ENCODE peak calls at places on chromosomes 7 and 10, in four cellular contexts. One of them, this sample, is unnamed.

GRCh38 chr7:2055956-2056355 is 176.8 kb downstream of the MAD1L1 start:
- DNase-seq in GM23248: no peak
- DNase-seq in PC-3: no peak
- DNase-seq in skeletal muscle cell: no peak
- DNase-seq in this sample: no peak

GRCh38 chr7:131105803-131106680 is 221.6 kb upstream of the MKLN1 start:
- DNase-seq in GM23248: peak; percentile 88
- DNase-seq in PC-3: peak; percentile 52
- DNase-seq in skeletal muscle cell: peak; percentile 47
- DNase-seq in this sample: peak; percentile 73

GRCh38 chr7:55526770-55527169 is 45.5 kb downstream of the VOPP1 start:
- DNase-seq in GM23248: no peak
- DNase-seq in PC-3: no peak
- DNase-seq in skeletal muscle cell: no peak
- DNase-seq in this sample: no peak

GRCh38 chr7:42319631-42320030 is 82.6 kb upstream of the GLI3 start:
- DNase-seq in GM23248: peak; percentile 12
- DNase-seq in PC-3: peak; percentile 57
- DNase-seq in skeletal muscle cell: no peak
- DNase-seq in this sample: peak; percentile 8

GRCh38 chr10:36450385-36450784 is 675.0 kb upstream of the ANKRD30A start:
- DNase-seq in GM23248: peak; percentile 75
- DNase-seq in PC-3: no peak
- DNase-seq in skeletal muscle cell: no peak
- DNase-seq in this sample: peak; percentile 90

GRCh38 chr10:43354325-43354635 is 17.2 kb upstream of the FXYD4 start:
- DNase-seq in GM23248: no peak
- DNase-seq in PC-3: peak; percentile 40
- DNase-seq in skeletal muscle cell: no peak
- DNase-seq in this sample: no peak

GRCh38 chr10:122999347-122999746 is 9.2 kb downstream of the IKZF5 start:
- DNase-seq in GM23248: no peak
- DNase-seq in PC-3: peak; percentile 5
- DNase-seq in skeletal muscle cell: no peak
- DNase-seq in this sample: no peak

GRCh38 chr7:16365177-16365576 is 56.2 kb downstream of the CRPPA start:
- DNase-seq in GM23248: no peak
- DNase-seq in PC-3: no peak
- DNase-seq in skeletal muscle cell: no peak
- DNase-seq in this sample: no peak

GRCh38 chr7:108348913-108349312 is 107.3 kb downstream of the NRCAM start:
- DNase-seq in GM23248: peak; percentile 83
- DNase-seq in PC-3: peak; percentile 79
- DNase-seq in skeletal muscle cell: peak; percentile 75
- DNase-seq in this sample: peak; percentile 48

GRCh38 chr7:24860611-24861010 is 103.3 kb upstream of the GSDME start:
- DNase-seq in GM23248: no peak
- DNase-seq in PC-3: no peak
- DNase-seq in skeletal muscle cell: no peak
- DNase-seq in this sample: no peak

GRCh38 chr10:95755511-95756004 is 405 bp upstream of the ENTPD1 start:
- DNase-seq in GM23248: no peak
- DNase-seq in PC-3: peak; percentile 16
- DNase-seq in skeletal muscle cell: no peak
- DNase-seq in this sample: no peak

GRCh38 chr7:92833024-92833765 is 3.2 kb downstream of the CDK6 start:
- DNase-seq in GM23248: peak; percentile 88
- DNase-seq in PC-3: peak; percentile 82
- DNase-seq in skeletal muscle cell: no peak
- DNase-seq in this sample: peak; percentile 76

GRCh38 chr7:4144801-4145470 is 537.2 kb upstream of the FOXK1 start:
- DNase-seq in GM23248: no peak
- DNase-seq in PC-3: no peak
- DNase-seq in skeletal muscle cell: no peak
- DNase-seq in this sample: no peak

GRCh38 chr7:155785536-155785935 is 26.7 kb downstream of the SHH start:
- DNase-seq in GM23248: no peak
- DNase-seq in PC-3: peak; percentile 36
- DNase-seq in skeletal muscle cell: no peak
- DNase-seq in this sample: no peak

GRCh38 chr10:25017247-25017590 is 807 bp downstream of the THNSL1 start:
- DNase-seq in GM23248: peak; percentile 40
- DNase-seq in PC-3: peak; percentile 5
- DNase-seq in skeletal muscle cell: no peak
- DNase-seq in this sample: no peak

GRCh38 chr7:82605247-82605864 is 161.8 kb upstream of the CACNA2D1 start:
- DNase-seq in GM23248: peak; percentile 66
- DNase-seq in PC-3: peak; percentile 59
- DNase-seq in skeletal muscle cell: no peak
- DNase-seq in this sample: peak; percentile 40

GRCh38 chr10:126433351-126433750 is 45.1 kb upstream of the ADAM12 start:
- DNase-seq in GM23248: no peak
- DNase-seq in PC-3: peak; percentile 86
- DNase-seq in skeletal muscle cell: no peak
- DNase-seq in this sample: no peak

GRCh38 chr10:34905200-34905927 is 90.3 kb upstream of the PARD3 start:
- DNase-seq in GM23248: no peak
- DNase-seq in PC-3: peak; percentile 68
- DNase-seq in skeletal muscle cell: no peak
- DNase-seq in this sample: no peak

GRCh38 chr10:129863231-129863663 is 100.8 kb downstream of the EBF3 start:
- DNase-seq in GM23248: no peak
- DNase-seq in PC-3: no peak
- DNase-seq in skeletal muscle cell: no peak
- DNase-seq in this sample: no peak

GRCh38 chr10:76553231-76553630 is 1084.4 kb downstream of the KCNMA1 start:
- DNase-seq in GM23248: no peak
- DNase-seq in PC-3: no peak
- DNase-seq in skeletal muscle cell: no peak
- DNase-seq in this sample: peak; percentile 48

GRCh38 chr7:30923774-30924413 is 12.2 kb downstream of the AQP1 start:
- DNase-seq in GM23248: no peak
- DNase-seq in PC-3: no peak
- DNase-seq in skeletal muscle cell: no peak
- DNase-seq in this sample: no peak

GRCh38 chr10:28130267-28130666 is 131.4 kb upstream of the ODAD2 start:
- DNase-seq in GM23248: peak; percentile 77
- DNase-seq in PC-3: peak; percentile 68
- DNase-seq in skeletal muscle cell: peak; percentile 13
- DNase-seq in this sample: peak; percentile 73

GRCh38 chr10:100817268-100817839 is 72.0 kb downstream of the PAX2 start:
- DNase-seq in GM23248: no peak
- DNase-seq in PC-3: no peak
- DNase-seq in skeletal muscle cell: no peak
- DNase-seq in this sample: no peak

GRCh38 chr7:136325578-136325977 is 348.4 kb upstream of the MTPN start:
- DNase-seq in GM23248: no peak
- DNase-seq in PC-3: no peak
- DNase-seq in skeletal muscle cell: no peak
- DNase-seq in this sample: no peak

GRCh38 chr7:93558705-93559614 is 15.6 kb downstream of the CALCR start:
- DNase-seq in GM23248: peak; percentile 7
- DNase-seq in PC-3: no peak
- DNase-seq in skeletal muscle cell: no peak
- DNase-seq in this sample: no peak

DNA sequence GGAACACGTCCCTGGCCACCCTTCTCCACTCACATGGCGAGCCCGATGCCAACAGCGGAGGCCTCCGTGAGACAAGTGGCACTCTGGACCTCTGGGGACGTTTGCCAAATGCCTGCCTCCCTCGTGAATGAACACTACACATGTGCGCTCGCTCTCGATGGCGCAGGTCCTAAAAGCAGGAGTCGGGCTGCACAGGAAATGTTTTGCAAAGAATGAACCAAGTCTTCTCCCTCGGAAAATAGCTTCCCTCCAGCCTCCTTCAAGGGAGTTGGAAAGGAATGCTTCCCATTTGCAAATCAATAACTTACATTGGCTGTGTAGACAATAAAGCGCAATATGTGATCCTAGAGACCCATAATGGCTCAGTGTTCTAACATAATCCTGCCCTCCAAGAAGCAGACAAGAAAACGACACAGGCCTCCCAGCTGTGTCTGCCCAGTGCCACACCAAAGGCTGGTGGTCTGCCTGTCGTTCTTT is 38.6 kb downstream of the ATXN7L1 start:
- DNase-seq in GM23248: no peak
- DNase-seq in PC-3: no peak
- DNase-seq in skeletal muscle cell: no peak
- DNase-seq in this sample: no peak
- H3K4me3 ChIP-seq in GM23248: no peak overlapping the region
- H3K4me3 ChIP-seq in PC-3: no peak overlapping the region
- H3K4me3 ChIP-seq in skeletal muscle cell: no peak overlapping the region
- H3K4me3 ChIP-seq in this sample: no peak overlapping the region

GRCh38 chr7:76267835-76268183 is 34.7 kb upstream of the HSPB1 start:
- DNase-seq in GM23248: no peak
- DNase-seq in PC-3: no peak
- DNase-seq in skeletal muscle cell: no peak
- DNase-seq in this sample: no peak
- H3K4me3 ChIP-seq in GM23248: no peak overlapping the region
- H3K4me3 ChIP-seq in PC-3: no peak overlapping the region
- H3K4me3 ChIP-seq in skeletal muscle cell: no peak overlapping the region
- H3K4me3 ChIP-seq in this sample: no peak overlapping the region

GRCh38 chr7:106094780-106095179 is 17.3 kb downstream of the SYPL1 start:
- DNase-seq in GM23248: no peak
- DNase-seq in PC-3: no peak
- DNase-seq in skeletal muscle cell: no peak
- DNase-seq in this sample: no peak
- H3K4me3 ChIP-seq in GM23248: no peak overlapping the region
- H3K4me3 ChIP-seq in PC-3: no peak overlapping the region
- H3K4me3 ChIP-seq in skeletal muscle cell: no peak overlapping the region
- H3K4me3 ChIP-seq in this sample: no peak overlapping the region

GRCh38 chr10:102453502-102453901 is 2.2 kb upstream of the C10orf95 start:
- DNase-seq in GM23248: no peak
- DNase-seq in PC-3: no peak
- DNase-seq in skeletal muscle cell: no peak
- DNase-seq in this sample: no peak
- H3K4me3 ChIP-seq in GM23248: no peak overlapping the region
- H3K4me3 ChIP-seq in PC-3: no peak overlapping the region
- H3K4me3 ChIP-seq in skeletal muscle cell: no peak overlapping the region
- H3K4me3 ChIP-seq in this sample: no peak overlapping the region

GRCh38 chr7:143290293-143290692 is 2.1 kb downstream of the CASP2 start:
- DNase-seq in GM23248: no peak
- DNase-seq in PC-3: no peak
- DNase-seq in skeletal muscle cell: no peak
- DNase-seq in this sample: no peak
- H3K4me3 ChIP-seq in GM23248: peak overlapping the region; percentile 11
- H3K4me3 ChIP-seq in PC-3: peak overlapping the region; percentile 95
- H3K4me3 ChIP-seq in skeletal muscle cell: no peak overlapping the region
- H3K4me3 ChIP-seq in this sample: no peak overlapping the region

GRCh38 chr10:50536617-50537252 is 87.0 kb downstream of the SGMS1 start:
- DNase-seq in GM23248: peak; percentile 79
- DNase-seq in PC-3: peak; percentile 51
- DNase-seq in skeletal muscle cell: no peak
- DNase-seq in this sample: no peak
- H3K4me3 ChIP-seq in GM23248: no peak overlapping the region
- H3K4me3 ChIP-seq in PC-3: no peak overlapping the region
- H3K4me3 ChIP-seq in skeletal muscle cell: no peak overlapping the region
- H3K4me3 ChIP-seq in this sample: no peak overlapping the region

GRCh38 chr7:100215895-100216294 is 3.9 kb upstream of the PVRIG start:
- DNase-seq in GM23248: peak; percentile 47
- DNase-seq in PC-3: no peak
- DNase-seq in skeletal muscle cell: no peak
- DNase-seq in this sample: peak; percentile 48

GRCh38 chr7:100219271-100219737 is 445 bp upstream of the PVRIG start:
- DNase-seq in GM23248: no peak
- DNase-seq in PC-3: no peak
- DNase-seq in skeletal muscle cell: no peak
- DNase-seq in this sample: no peak

GRCh38 chr7:100221767-100222444 is 2.2 kb downstream of the PVRIG start:
- DNase-seq in GM23248: no peak
- DNase-seq in PC-3: no peak
- DNase-seq in skeletal muscle cell: no peak
- DNase-seq in this sample: no peak

GRCh38 chr7:100222445-100223132 is 2.8 kb downstream of the PVRIG start:
- DNase-seq in GM23248: no peak
- DNase-seq in PC-3: no peak
- DNase-seq in skeletal muscle cell: no peak
- DNase-seq in this sample: no peak

GRCh38 chr7:100220833-100221718 is 1.3 kb downstream of the PVRIG start:
- DNase-seq in GM23248: no peak
- DNase-seq in PC-3: no peak
- DNase-seq in skeletal muscle cell: no peak
- DNase-seq in this sample: no peak
- H3K4me3 ChIP-seq in GM23248: no peak overlapping the region
- H3K4me3 ChIP-seq in PC-3: no peak overlapping the region
- H3K4me3 ChIP-seq in skeletal muscle cell: no peak overlapping the region
- H3K4me3 ChIP-seq in this sample: no peak overlapping the region

DNA sequence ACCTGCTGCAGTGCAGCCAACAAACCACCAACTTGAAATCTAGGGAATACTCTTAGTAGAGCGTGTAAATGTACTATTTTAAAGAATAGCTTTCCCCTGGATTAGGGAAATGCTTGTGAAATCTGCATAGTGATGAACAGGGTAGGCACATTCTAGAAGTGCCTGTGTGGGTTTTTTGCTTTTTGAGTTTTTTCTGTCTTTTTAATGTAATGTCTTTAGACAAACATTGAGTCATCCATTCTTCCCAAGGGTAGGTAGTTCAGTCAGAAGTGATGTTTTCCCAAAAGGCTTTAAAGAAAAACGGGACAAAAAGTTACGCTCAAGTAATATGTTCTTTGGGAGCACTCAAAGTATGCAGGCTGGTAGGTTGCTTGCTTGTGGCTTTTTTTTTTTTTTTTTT is 130.0 kb downstream of the AUTS2 start:
- DNase-seq in GM23248: peak; percentile 10
- DNase-seq in PC-3: no peak
- DNase-seq in skeletal muscle cell: peak; percentile 39
- DNase-seq in this sample: peak; percentile 48
- H3K4me3 ChIP-seq in GM23248: no peak overlapping the region
- H3K4me3 ChIP-seq in PC-3: no peak overlapping the region
- H3K4me3 ChIP-seq in skeletal muscle cell: no peak overlapping the region
- H3K4me3 ChIP-seq in this sample: no peak overlapping the region

This sample was measured in AG10803.